ENCODE peak calls at places on chromosomes 12 and 14, in six cellular contexts. Z is activated T-helper 1 cell treated with Interleukin-2 at 50 U/mL for 16 hours; I is stimulated activated CD8-positive, alpha-beta memory T cell treated with anti-CD3 and anti-CD28 coated beads, Interleukin-15, amount 100 ng/mL, for 48 hours; E is ELF-1; U is RPMI7951; O is GM23338. Q is an unnamed sample.

GRCh38 chr12:132429932-132430643 is 59.9 kb upstream of the FBRSL1 start:
- DNase-seq in E (peak; percentile 58), U (peak; percentile 15), O (peak; percentile 71), I (no peak), Z (peak; percentile 64), Q (no peak)

GRCh38 chr14:23054000-23054811 is 3.1 kb downstream of the CDH24 start:
- DNase-seq in U (no peak), Z (no peak), O (peak; percentile 52), E (no peak), I (peak; percentile 19), Q (no peak)

GRCh38 chr12:125455556-125455955 is 390.3 kb downstream of the AACS start:
- DNase-seq in O (no peak), Z (no peak), U (no peak), I (no peak), E (no peak), Q (no peak)

GRCh38 chr12:2198088-2198501 is 145.3 kb downstream of the CACNA1C start:
- DNase-seq in O (peak; percentile 88), U (peak; percentile 83), Z (no peak), E (peak; percentile 80), I (no peak), Q (no peak)

GRCh38 chr12:109833307-109834189 is at the start of gene TRPV4:
- DNase-seq in Z (no peak), I (no peak), E (peak; percentile 44), U (peak; percentile 21), O (peak; percentile 78), Q (no peak)

GRCh38 chr14:93089501-93090269 is 26.0 kb downstream of the ITPK1 start:
- DNase-seq in U (peak; percentile 24), Z (no peak), O (no peak), I (no peak), E (no peak), Q (peak; percentile 47)

GRCh38 chr12:108804361-108804949 is 52.9 kb downstream of the SSH1 start:
- DNase-seq in O (no peak), I (no peak), E (peak; percentile 74), U (peak; percentile 80), Z (no peak), Q (peak; percentile 42)

GRCh38 chr12:83057436-83057835 is 370.7 kb downstream of the TMTC2 start:
- DNase-seq in Z (no peak), O (no peak), E (no peak), I (no peak), U (no peak), Q (no peak)

GRCh38 chr12:88503344-88503743 is 76.9 kb downstream of the KITLG start:
- DNase-seq in E (no peak), O (peak; percentile 14), U (no peak), I (no peak), Z (no peak), Q (no peak)

GRCh38 chr14:22200977-22201605 is 387.9 kb downstream of the DAD1 start:
- DNase-seq in Z (no peak), U (peak; percentile 50), I (no peak), O (peak; percentile 86), E (peak; percentile 8), Q (peak; percentile 81)

GRCh38 chr12:131894981-131895639 is 688 bp downstream of the ULK1 start:
- DNase-seq in O (no peak), Z (no peak), I (no peak), E (no peak), U (no peak), Q (no peak)

GRCh38 chr14:50344116-50344775 is 32.1 kb downstream of the DMAC2L start:
- DNase-seq in O (no peak), Z (no peak), E (no peak), I (peak; percentile 75), U (no peak), Q (no peak)

GRCh38 chr12:78959556-78959955 is 95.0 kb downstream of the SYT1 start:
- DNase-seq in O (no peak), I (no peak), U (no peak), E (no peak), Z (no peak), Q (no peak)

GRCh38 chr12:16530268-16530865 is 75.6 kb downstream of the LMO3 start:
- DNase-seq in U (no peak), I (no peak), Z (no peak), O (no peak), E (no peak), Q (no peak)

GRCh38 chr12:2156333-2156732 is 103.5 kb downstream of the CACNA1C start:
- DNase-seq in U (no peak), O (no peak), Z (no peak), I (no peak), E (no peak), Q (no peak)

GRCh38 chr14:90968025-90968424 is 92.4 kb downstream of the RPS6KA5 start:
- DNase-seq in O (no peak), Z (no peak), U (no peak), E (no peak), I (no peak), Q (no peak)

GRCh38 chr12:132259872-132260695 is 69.3 kb downstream of the GALNT9 start:
- DNase-seq in Z (no peak), O (no peak), I (no peak), E (no peak), U (no peak), Q (no peak)

GRCh38 chr12:78403136-78403535 is 461.4 kb upstream of the SYT1 start:
- DNase-seq in O (no peak), Z (no peak), E (no peak), I (no peak), U (peak; percentile 90), Q (peak; percentile 17)

GRCh38 chr12:31020385-31021166 is 53.1 kb upstream of the DDX11 start:
- DNase-seq in I (no peak), E (no peak), O (no peak), U (no peak), Z (no peak), Q (no peak)

GRCh38 chr12:100251917-100252316 is 15.0 kb downstream of the DEPDC4 start:
- DNase-seq in I (no peak), Z (no peak), O (no peak), U (no peak), E (no peak), Q (no peak)

GRCh38 chr12:3489057-3489456 is 1.9 kb upstream of the PRMT8 start:
- DNase-seq in I (no peak), E (no peak), U (no peak), Z (no peak), O (no peak), Q (no peak)

GRCh38 chr12:109717390-109718357 is 4.0 kb downstream of the FAM222A start:
- DNase-seq in I (no peak), Z (no peak), E (no peak), U (no peak), O (no peak), Q (no peak)

GRCh38 chr12:109999983-110000505 is 814 bp downstream of the ANKRD13A start:
- DNase-seq in E (peak; percentile 46), O (peak; percentile 49), U (no peak), Z (no peak), I (no peak), Q (peak; percentile 19)

GRCh38 chr12:67520611-67521010 is 127.9 kb upstream of the DYRK2 start:
- DNase-seq in O (no peak), Z (no peak), U (peak; percentile 61), I (no peak), E (no peak), Q (no peak)

GRCh38 chr14:80850197-80850814 is 91.2 kb downstream of the CEP128 start:
- DNase-seq in U (peak; percentile 26), E (no peak), O (peak; percentile 54), Z (no peak), I (no peak), Q (peak; percentile 60)

GRCh38 chr14:39434401-39434800 is 2.2 kb upstream of the FBXO33 start:
- DNase-seq in E (no peak), O (no peak), Z (no peak), U (no peak), I (no peak), Q (no peak)

GRCh38 chr14:53850714-53851296 is 105.8 kb downstream of the BMP4 start:
- DNase-seq in I (no peak), Z (no peak), U (peak; percentile 65), E (no peak), O (no peak), Q (no peak)

GRCh38 chr12:25924535-25925001 is 33.9 kb upstream of the RASSF8 start:
- DNase-seq in O (no peak), E (peak; percentile 70), I (no peak), Z (no peak), U (peak; percentile 76), Q (no peak)